ENCODE peak calls at places on chromosomes 16 and 17, in five cellular contexts. X is NCI-H1694 treated with DMSO at 0.1 percent for 48 hours; H is dermis blood vessel endothelial cell; T is heart right ventricle; D is stimulated activated CD8-positive, alpha-beta memory T cell treated with anti-CD3 and anti-CD28 coated beads, Interleukin-15, amount 100 ng/mL, for 24 hours. C is an unnamed sample.
A peak's percentile ranks its signal among the peaks of the same experiment; 100 is the strongest.

GRCh38 chr17:47618416-47618815 is 31.3 kb upstream of the KPNB1 start:
- DNase-seq in X (peak; percentile 4), H (peak; percentile 44), T (no peak), D (no peak), C (no peak)

GRCh38 chr17:21302711-21303425 is 18.4 kb downstream of the MAP2K3 start:
- DNase-seq in X (no peak), H (no peak), T (no peak), D (no peak), C (no peak)

GRCh38 chr17:17508641-17509591 is 12.7 kb upstream of the RASD1 start:
- DNase-seq in X (no peak), H (no peak), T (no peak), D (no peak), C (no peak)

GRCh38 chr17:1645207-1646171 is at the start of gene SCARF1:
- DNase-seq in X (no peak), H (peak; percentile 87), T (peak; percentile 89), D (no peak), C (peak; percentile 93)

GRCh38 chr16:17270683-17271109 is 200.1 kb downstream of the XYLT1 start:
- DNase-seq in X (peak; percentile 38), H (no peak), T (no peak), D (no peak), C (no peak)

GRCh38 chr17:39738568-39738901 is 797 bp downstream of the GRB7 start:
- DNase-seq in X (no peak), H (no peak), T (no peak), D (no peak), C (no peak)

GRCh38 chr16:54627616-54628015 is 303.0 kb upstream of the IRX5 start:
- DNase-seq in X (no peak), H (no peak), T (no peak), D (no peak), C (no peak)

GRCh38 chr17:76557368-76558209 is 17.7 kb downstream of the PRCD start:
- DNase-seq in X (peak; percentile 96), H (peak; percentile 99), T (peak; percentile 96), D (peak; percentile 75), C (peak; percentile 98)

GRCh38 chr17:65081439-65081838 is 24.9 kb upstream of the GNA13 start:
- DNase-seq in X (no peak), H (no peak), T (no peak), D (no peak), C (no peak)

GRCh38 chr17:29412780-29413565 is 22.8 kb downstream of the TAOK1 start:
- DNase-seq in X (no peak), H (peak; percentile 76), T (no peak), D (no peak), C (peak; percentile 82)

GRCh38 chr17:6172642-6173330 is 102.6 kb downstream of the WSCD1 start:
- DNase-seq in X (no peak), H (no peak), T (no peak), D (no peak), C (no peak)

GRCh38 chr16:48608452-48608851 is 1.5 kb downstream of the N4BP1 start:
- DNase-seq in X (no peak), H (no peak), T (no peak), D (no peak), C (peak; percentile 37)

GRCh38 chr17:27478901-27479531 is 22.8 kb downstream of the KSR1 start:
- DNase-seq in X (peak; percentile 51), H (no peak), T (no peak), D (no peak), C (no peak)

GRCh38 chr17:49201481-49201927 is 8.9 kb downstream of the GNGT2 start:
- DNase-seq in X (no peak), H (peak; percentile 75), T (no peak), D (no peak), C (peak; percentile 88)

GRCh38 chr16:29170393-29171239 is 185.8 kb downstream of the LAT start:
- DNase-seq in X (peak; percentile 69), H (no peak), T (no peak), D (no peak), C (no peak)

GRCh38 chr16:82384897-82385296 is 214.9 kb upstream of the MPHOSPH6 start:
- DNase-seq in X (no peak), H (no peak), T (no peak), D (no peak), C (no peak)

GRCh38 chr16:88658714-88659113 is 4.2 kb downstream of the MVD start:
- DNase-seq in X (no peak), H (no peak), T (no peak), D (no peak), C (no peak)

GRCh38 chr17:44197107-44197506 is 2.6 kb downstream of the ATXN7L3 start:
- DNase-seq in X (no peak), H (no peak), T (no peak), D (no peak), C (no peak)

GRCh38 chr16:86396918-86397317 is 113.4 kb upstream of the FOXF1 start:
- DNase-seq in X (no peak), H (peak; percentile 88), T (no peak), D (no peak), C (peak; percentile 91)

GRCh38 chr17:50209472-50210248 is 8.2 kb upstream of the COL1A1 start:
- DNase-seq in X (peak; percentile 62), H (no peak), T (peak; percentile 89), D (no peak), C (no peak)

GRCh38 chr16:48164907-48165715 is 9.3 kb upstream of the ABCC12 start:
- DNase-seq in X (peak; percentile 33), H (peak; percentile 78), T (peak; percentile 77), D (peak; percentile 56), C (peak; percentile 60)

GRCh38 chr17:64506201-64506575 is at the start of gene DDX5:
- DNase-seq in X (peak; percentile 97), H (peak; percentile 98), T (peak; percentile 98), D (peak; percentile 90), C (peak; percentile 99)

GRCh38 chr17:35947156-35947585 is 3.7 kb upstream of the LYZL6 start:
- DNase-seq in X (peak; percentile 43), H (peak; percentile 70), T (peak; percentile 32), D (no peak), C (peak; percentile 66)

GRCh38 chr17:75774988-75775668 is 9.5 kb upstream of the UNK start:
- DNase-seq in X (no peak), H (no peak), T (no peak), D (no peak), C (no peak)

GRCh38 chr17:20234266-20234665 is 225.1 kb downstream of the SPECC1 start:
- DNase-seq in X (no peak), H (no peak), T (no peak), D (no peak), C (no peak)

GRCh38 chr17:76408037-76408849 is 23.8 kb downstream of the SPHK1 start:
- DNase-seq in X (peak; percentile 67), H (peak; percentile 78), T (peak; percentile 55), D (no peak), C (peak; percentile 56)

GRCh38 chr16:12168054-12169018 is 191.8 kb downstream of the SNX29 start:
- DNase-seq in X (no peak), H (no peak), T (no peak), D (no peak), C (peak; percentile 8)

GRCh38 chr16:2507679-2508064 is 6.1 kb upstream of the ATP6V0C start:
- DNase-seq in X (no peak), H (no peak), T (no peak), D (no peak), C (no peak)

GRCh38 chr16:79658301-79659001 is 57.9 kb upstream of the MAF start:
- DNase-seq in X (no peak), H (no peak), T (no peak), D (no peak), C (no peak)

GRCh38 chr17:50598487-50598886 is 36.2 kb upstream of the ABCC3 start:
- DNase-seq in X (no peak), H (no peak), T (no peak), D (no peak), C (no peak)

GRCh38 chr17:61393904-61394629 is 5.6 kb upstream of the TBX2 start:
- DNase-seq in X (no peak), H (no peak), T (no peak), D (no peak), C (no peak)

GRCh38 chr17:81368161-81368560 is 27.1 kb upstream of the BAHCC1 start:
- DNase-seq in X (no peak), H (no peak), T (no peak), D (no peak), C (no peak)

C was measured in lung microvascular endothelial cell.